ENCODE peak calls at places on chromosomes 2 and 18, in ten cellular contexts. One of them, this sample, is unnamed.

GRCh38 chr2:119910566-119910965 is 102.3 kb upstream of the EPB41L5 start:
- DNase-seq in IMR-90: no peak
- DNase-seq in spleen: no peak
- DNase-seq in tibial nerve: no peak
- DNase-seq in psoas muscle: no peak
- DNase-seq in GM23338: no peak
- DNase-seq in epithelial cell of esophagus: no peak
- DNase-seq in astrocyte of the spinal cord: no peak
- DNase-seq in HCT116: no peak
- DNase-seq in PC-9: no peak
- DNase-seq in this sample: no peak

GRCh38 chr2:218406949-218407703 is 7.5 kb downstream of the CTDSP1 start:
- DNase-seq in astrocyte of the spinal cord: peak; percentile 67
- DNase-seq in spleen: peak; percentile 89
- DNase-seq in epithelial cell of esophagus: peak; percentile 23
- DNase-seq in HCT116: no peak
- DNase-seq in tibial nerve: peak; percentile 69
- DNase-seq in psoas muscle: peak; percentile 72
- DNase-seq in PC-9: no peak
- DNase-seq in GM23338: no peak
- DNase-seq in IMR-90: peak; percentile 37
- DNase-seq in this sample: peak; percentile 60

GRCh38 chr2:84781942-84782716 is 98.8 kb downstream of the TRABD2A start:
- DNase-seq in psoas muscle: no peak
- DNase-seq in astrocyte of the spinal cord: no peak
- DNase-seq in HCT116: peak; percentile 8
- DNase-seq in PC-9: no peak
- DNase-seq in tibial nerve: no peak
- DNase-seq in IMR-90: peak; percentile 15
- DNase-seq in epithelial cell of esophagus: peak; percentile 84
- DNase-seq in GM23338: peak; percentile 24
- DNase-seq in spleen: peak; percentile 77
- DNase-seq in this sample: no peak

GRCh38 chr2:101041413-101041812 is 39.3 kb downstream of the RPL31 start:
- DNase-seq in IMR-90: no peak
- DNase-seq in spleen: no peak
- DNase-seq in PC-9: no peak
- DNase-seq in tibial nerve: no peak
- DNase-seq in astrocyte of the spinal cord: no peak
- DNase-seq in epithelial cell of esophagus: no peak
- DNase-seq in psoas muscle: no peak
- DNase-seq in HCT116: no peak
- DNase-seq in GM23338: no peak
- DNase-seq in this sample: no peak

GRCh38 chr2:63488118-63488713 is 100.1 kb downstream of the WDPCP start:
- DNase-seq in astrocyte of the spinal cord: peak; percentile 40
- DNase-seq in PC-9: peak; percentile 12
- DNase-seq in IMR-90: peak; percentile 46
- DNase-seq in spleen: no peak
- DNase-seq in epithelial cell of esophagus: peak; percentile 45
- DNase-seq in GM23338: peak; percentile 56
- DNase-seq in psoas muscle: no peak
- DNase-seq in HCT116: peak; percentile 15
- DNase-seq in tibial nerve: no peak
- DNase-seq in this sample: peak; percentile 2

GRCh38 chr18:63207154-63207790 is 112.3 kb downstream of the BCL2 start:
- DNase-seq in IMR-90: no peak
- DNase-seq in GM23338: no peak
- DNase-seq in PC-9: no peak
- DNase-seq in epithelial cell of esophagus: no peak
- DNase-seq in tibial nerve: no peak
- DNase-seq in HCT116: no peak
- DNase-seq in psoas muscle: no peak
- DNase-seq in astrocyte of the spinal cord: no peak
- DNase-seq in spleen: no peak
- DNase-seq in this sample: no peak

GRCh38 chr2:36246320-36246990 is 109.1 kb upstream of the CRIM1 start:
- DNase-seq in HCT116: no peak
- DNase-seq in PC-9: no peak
- DNase-seq in GM23338: no peak
- DNase-seq in epithelial cell of esophagus: no peak
- DNase-seq in psoas muscle: no peak
- DNase-seq in astrocyte of the spinal cord: peak; percentile 56
- DNase-seq in spleen: no peak
- DNase-seq in IMR-90: no peak
- DNase-seq in tibial nerve: no peak
- DNase-seq in this sample: no peak

GRCh38 chr2:186992597-186992996 is 143.6 kb upstream of the ZSWIM2 start:
- DNase-seq in HCT116: no peak
- DNase-seq in psoas muscle: no peak
- DNase-seq in GM23338: no peak
- DNase-seq in astrocyte of the spinal cord: no peak
- DNase-seq in tibial nerve: no peak
- DNase-seq in epithelial cell of esophagus: no peak
- DNase-seq in IMR-90: no peak
- DNase-seq in spleen: no peak
- DNase-seq in PC-9: no peak
- DNase-seq in this sample: no peak

GRCh38 chr18:75073654-75074053 is 135.3 kb downstream of the PTGR3 start:
- DNase-seq in astrocyte of the spinal cord: no peak
- DNase-seq in HCT116: no peak
- DNase-seq in IMR-90: no peak
- DNase-seq in GM23338: no peak
- DNase-seq in epithelial cell of esophagus: no peak
- DNase-seq in tibial nerve: no peak
- DNase-seq in PC-9: no peak
- DNase-seq in spleen: no peak
- DNase-seq in psoas muscle: no peak
- DNase-seq in this sample: no peak

GRCh38 chr2:237617305-237617982 is 9.9 kb upstream of the LRRFIP1 start:
- DNase-seq in GM23338: no peak
- DNase-seq in PC-9: no peak
- DNase-seq in IMR-90: no peak
- DNase-seq in HCT116: no peak
- DNase-seq in astrocyte of the spinal cord: no peak
- DNase-seq in epithelial cell of esophagus: no peak
- DNase-seq in tibial nerve: no peak
- DNase-seq in psoas muscle: no peak
- DNase-seq in spleen: no peak
- DNase-seq in this sample: no peak

GRCh38 chr2:201357216-201357615 is at the start of gene FLACC1:
- DNase-seq in spleen: no peak
- DNase-seq in epithelial cell of esophagus: peak; percentile 19
- DNase-seq in HCT116: peak; percentile 42
- DNase-seq in PC-9: peak; percentile 12
- DNase-seq in GM23338: peak; percentile 94
- DNase-seq in psoas muscle: no peak
- DNase-seq in tibial nerve: no peak
- DNase-seq in IMR-90: peak; percentile 82
- DNase-seq in astrocyte of the spinal cord: peak; percentile 83
- DNase-seq in this sample: peak; percentile 48

GRCh38 chr2:180742809-180743208 is 237.6 kb upstream of the UBE2E3 start:
- DNase-seq in psoas muscle: no peak
- DNase-seq in GM23338: no peak
- DNase-seq in astrocyte of the spinal cord: peak; percentile 61
- DNase-seq in HCT116: no peak
- DNase-seq in IMR-90: peak; percentile 31
- DNase-seq in tibial nerve: no peak
- DNase-seq in PC-9: peak; percentile 32
- DNase-seq in spleen: no peak
- DNase-seq in epithelial cell of esophagus: peak; percentile 93
- DNase-seq in this sample: peak; percentile 41

GRCh38 chr18:79607361-79607930 is 72.2 kb upstream of the CTDP1 start:
- DNase-seq in astrocyte of the spinal cord: no peak
- DNase-seq in tibial nerve: no peak
- DNase-seq in PC-9: no peak
- DNase-seq in HCT116: no peak
- DNase-seq in epithelial cell of esophagus: no peak
- DNase-seq in IMR-90: no peak
- DNase-seq in psoas muscle: no peak
- DNase-seq in spleen: peak; percentile 62
- DNase-seq in GM23338: no peak
- DNase-seq in this sample: no peak

GRCh38 chr2:67165141-67165990 is 231.8 kb upstream of the ETAA1 start:
- DNase-seq in astrocyte of the spinal cord: peak; percentile 25
- DNase-seq in GM23338: no peak
- DNase-seq in psoas muscle: no peak
- DNase-seq in epithelial cell of esophagus: no peak
- DNase-seq in IMR-90: no peak
- DNase-seq in tibial nerve: no peak
- DNase-seq in spleen: no peak
- DNase-seq in HCT116: no peak
- DNase-seq in PC-9: no peak
- DNase-seq in this sample: no peak

GRCh38 chr2:120818441-120818920 is 82.8 kb downstream of the GLI2 start:
- DNase-seq in PC-9: no peak
- DNase-seq in tibial nerve: no peak
- DNase-seq in epithelial cell of esophagus: no peak
- DNase-seq in spleen: peak; percentile 54
- DNase-seq in HCT116: no peak
- DNase-seq in astrocyte of the spinal cord: peak; percentile 81
- DNase-seq in GM23338: no peak
- DNase-seq in psoas muscle: peak; percentile 46
- DNase-seq in IMR-90: peak; percentile 95
- DNase-seq in this sample: peak; percentile 53

GRCh38 chr2:96188821-96189526 is 19.7 kb downstream of the STARD7 start:
- DNase-seq in HCT116: no peak
- DNase-seq in astrocyte of the spinal cord: no peak
- DNase-seq in PC-9: no peak
- DNase-seq in IMR-90: no peak
- DNase-seq in spleen: no peak
- DNase-seq in GM23338: no peak
- DNase-seq in psoas muscle: no peak
- DNase-seq in epithelial cell of esophagus: no peak
- DNase-seq in tibial nerve: no peak
- DNase-seq in this sample: no peak

GRCh38 chr18:38575023-38575422 is 1009.4 kb upstream of the CELF4 start:
- DNase-seq in astrocyte of the spinal cord: no peak
- DNase-seq in spleen: no peak
- DNase-seq in IMR-90: no peak
- DNase-seq in psoas muscle: no peak
- DNase-seq in tibial nerve: no peak
- DNase-seq in HCT116: no peak
- DNase-seq in epithelial cell of esophagus: no peak
- DNase-seq in GM23338: no peak
- DNase-seq in PC-9: no peak
- DNase-seq in this sample: no peak

GRCh38 chr2:31236433-31237205 is 2.7 kb downstream of the EHD3 start:
- DNase-seq in PC-9: no peak
- DNase-seq in epithelial cell of esophagus: no peak
- DNase-seq in tibial nerve: no peak
- DNase-seq in GM23338: no peak
- DNase-seq in psoas muscle: no peak
- DNase-seq in HCT116: no peak
- DNase-seq in IMR-90: no peak
- DNase-seq in spleen: no peak
- DNase-seq in astrocyte of the spinal cord: no peak
- DNase-seq in this sample: no peak

GRCh38 chr18:21366896-21367295 is 124.9 kb downstream of the GREB1L start:
- DNase-seq in PC-9: no peak
- DNase-seq in epithelial cell of esophagus: no peak
- DNase-seq in astrocyte of the spinal cord: no peak
- DNase-seq in GM23338: peak; percentile 13
- DNase-seq in spleen: no peak
- DNase-seq in psoas muscle: no peak
- DNase-seq in IMR-90: no peak
- DNase-seq in tibial nerve: no peak
- DNase-seq in HCT116: no peak
- DNase-seq in this sample: no peak
- H3K4me3 ChIP-seq in PC-9: no peak overlapping the region
- H3K4me3 ChIP-seq in epithelial cell of esophagus: no peak overlapping the region
- H3K4me3 ChIP-seq in astrocyte of the spinal cord: no peak overlapping the region
- H3K4me3 ChIP-seq in GM23338: no peak overlapping the region
- H3K4me3 ChIP-seq in spleen: no peak overlapping the region
- H3K4me3 ChIP-seq in psoas muscle: no peak overlapping the region
- H3K4me3 ChIP-seq in IMR-90: no peak overlapping the region
- H3K4me3 ChIP-seq in tibial nerve: no peak overlapping the region
- H3K4me3 ChIP-seq in HCT116: no peak overlapping the region
- H3K4me3 ChIP-seq in this sample: no peak overlapping the region

DNA sequence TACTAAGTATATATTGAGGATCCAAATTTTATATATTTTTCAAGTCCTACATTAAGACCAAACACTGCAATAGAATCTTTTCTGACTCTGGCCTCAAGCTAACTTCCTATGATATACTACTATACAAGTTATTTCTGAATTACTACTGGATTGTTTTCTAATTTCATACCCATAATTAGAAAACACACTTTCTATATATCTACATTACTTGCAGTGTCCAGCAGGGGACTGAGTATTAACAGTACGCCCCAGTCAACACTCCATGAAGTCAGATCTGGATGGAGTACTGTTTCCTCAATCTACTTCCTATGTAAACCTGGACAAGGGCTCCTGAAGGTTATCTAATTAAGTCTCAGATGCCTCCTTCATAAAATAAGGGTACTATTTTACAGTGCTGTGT is 26.5 kb downstream of the RMP24 start:
- DNase-seq in tibial nerve: no peak
- DNase-seq in epithelial cell of esophagus: peak; percentile 27
- DNase-seq in psoas muscle: no peak
- DNase-seq in HCT116: no peak
- DNase-seq in PC-9: no peak
- DNase-seq in spleen: no peak
- DNase-seq in IMR-90: no peak
- DNase-seq in astrocyte of the spinal cord: no peak
- DNase-seq in GM23338: peak; percentile 26
- DNase-seq in this sample: no peak
- TF ChIP-seq CTCF in tibial nerve: peak; percentile 13
- TF ChIP-seq CTCF in epithelial cell of esophagus: peak; percentile 50
- TF ChIP-seq CTCF in psoas muscle: no peak
- TF ChIP-seq CTCF in HCT116: no peak
- TF ChIP-seq CTCF in PC-9: peak; percentile 50
- TF ChIP-seq CTCF in spleen: no peak
- TF ChIP-seq CTCF in IMR-90: peak; percentile 27
- TF ChIP-seq CTCF in astrocyte of the spinal cord: peak; percentile 37
- TF ChIP-seq CTCF in GM23338: peak; percentile 3
- TF ChIP-seq CTCF in this sample: peak; percentile 40

DNA sequence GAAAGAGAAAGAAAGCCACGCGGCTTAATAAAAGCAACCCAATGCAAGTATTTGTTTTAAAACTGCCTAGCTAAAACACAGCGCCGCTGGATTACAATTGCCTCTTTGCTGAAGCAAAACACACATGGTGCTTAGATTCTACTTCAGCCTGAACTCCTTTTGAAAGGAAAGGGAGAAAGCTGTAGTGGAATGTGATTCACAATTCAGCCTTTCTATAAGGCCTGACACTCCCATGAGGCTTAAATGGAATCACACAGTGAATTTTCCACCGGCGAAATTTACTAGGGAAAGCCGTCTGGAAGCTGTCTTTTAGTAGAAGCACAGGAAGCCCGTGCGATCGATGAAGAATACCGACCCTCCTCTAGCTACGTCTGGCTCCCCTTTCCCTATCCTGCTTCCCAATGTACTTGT is 348.1 kb downstream of the DLGAP1 start:
- DNase-seq in IMR-90: no peak
- DNase-seq in tibial nerve: no peak
- DNase-seq in HCT116: no peak
- DNase-seq in epithelial cell of esophagus: peak; percentile 1
- DNase-seq in PC-9: no peak
- DNase-seq in astrocyte of the spinal cord: peak; percentile 39
- DNase-seq in spleen: no peak
- DNase-seq in GM23338: peak; percentile 61
- DNase-seq in psoas muscle: no peak
- DNase-seq in this sample: no peak
- H3K4me3 ChIP-seq in IMR-90: no peak overlapping the region
- H3K4me3 ChIP-seq in tibial nerve: peak overlapping the region; percentile 8
- H3K4me3 ChIP-seq in HCT116: no peak overlapping the region
- H3K4me3 ChIP-seq in epithelial cell of esophagus: no peak overlapping the region
- H3K4me3 ChIP-seq in PC-9: no peak overlapping the region
- H3K4me3 ChIP-seq in astrocyte of the spinal cord: peak overlapping the region; percentile 12
- H3K4me3 ChIP-seq in spleen: no peak overlapping the region
- H3K4me3 ChIP-seq in GM23338: no peak overlapping the region
- H3K4me3 ChIP-seq in psoas muscle: peak overlapping the region; percentile 23
- H3K4me3 ChIP-seq in this sample: no peak overlapping the region

GRCh38 chr2:59754336-59754735 is 799.1 kb downstream of the BCL11A start:
- DNase-seq in IMR-90: no peak
- DNase-seq in GM23338: peak; percentile 73
- DNase-seq in PC-9: no peak
- DNase-seq in psoas muscle: no peak
- DNase-seq in tibial nerve: no peak
- DNase-seq in epithelial cell of esophagus: no peak
- DNase-seq in HCT116: no peak
- DNase-seq in spleen: no peak
- DNase-seq in astrocyte of the spinal cord: no peak
- DNase-seq in this sample: no peak
- TF ChIP-seq CTCF in IMR-90: no peak
- TF ChIP-seq CTCF in GM23338: peak; percentile 82
- TF ChIP-seq CTCF in PC-9: peak; percentile 28
- TF ChIP-seq CTCF in psoas muscle: no peak
- TF ChIP-seq CTCF in tibial nerve: no peak
- TF ChIP-seq CTCF in epithelial cell of esophagus: no peak
- TF ChIP-seq CTCF in HCT116: no peak
- TF ChIP-seq CTCF in spleen: no peak
- TF ChIP-seq CTCF in astrocyte of the spinal cord: no peak
- TF ChIP-seq CTCF in this sample: no peak